ENCODE peak calls at places on chromosome 20, in six cellular contexts. X is heart left ventricle, N is testis, U is adrenal gland, T is IMR-90, M is prostate gland. P is an unnamed sample.

GRCh38 chr20:25984933-25985332 is 288.3 kb upstream of the ZNF337 start:
- DNase-seq in N (peak; percentile 69), T (peak; percentile 49), U (peak; percentile 74), M (no peak), X (peak; percentile 77), P (peak; percentile 26)

GRCh38 chr20:50577175-50578018 is 67.2 kb downstream of the PTPN1 start:
- DNase-seq in M (peak; percentile 88), N (no peak), T (no peak), X (peak; percentile 87), U (peak; percentile 91), P (peak; percentile 70)

GRCh38 chr20:30610044-30610693 is 647.3 kb upstream of the DEFB115 start:
- DNase-seq in U (peak; percentile 80), N (peak; percentile 93), M (no peak), X (peak; percentile 51), T (no peak), P (no peak)

GRCh38 chr20:3927486-3928291 is 38.5 kb downstream of the PANK2 start:
- DNase-seq in N (no peak), T (peak; percentile 47), M (no peak), X (no peak), U (no peak), P (no peak)

GRCh38 chr20:9474835-9475413 is 39.5 kb upstream of the LAMP5 start:
- DNase-seq in T (peak; percentile 53), M (no peak), U (no peak), N (no peak), X (no peak), P (no peak)

GRCh38 chr20:31664696-31665354 is 27.1 kb downstream of the COX4I2 start:
- DNase-seq in N (no peak), X (no peak), T (no peak), M (peak; percentile 37), U (no peak), P (peak; percentile 62)

GRCh38 chr20:63540417-63541186 is 3.4 kb upstream of the PTK6 start:
- DNase-seq in T (peak; percentile 50), M (no peak), U (no peak), X (no peak), N (no peak), P (no peak)

GRCh38 chr20:47175501-47175900 is 181.0 kb downstream of the ZMYND8 start:
- DNase-seq in X (peak; percentile 38), M (no peak), N (no peak), T (no peak), U (no peak), P (no peak)

GRCh38 chr20:35715611-35716010 is 16.4 kb downstream of the ROMO1 start:
- DNase-seq in M (no peak), N (no peak), T (no peak), X (no peak), U (no peak), P (no peak)

GRCh38 chr20:6588296-6588695 is 179.2 kb upstream of the BMP2 start:
- DNase-seq in T (peak; percentile 47), M (no peak), U (no peak), X (no peak), N (peak; percentile 14), P (peak; percentile 18)

GRCh38 chr20:61631770-61632169 is 379.7 kb downstream of the CDH4 start:
- DNase-seq in N (no peak), U (no peak), T (no peak), X (no peak), M (no peak), P (no peak)

GRCh38 chr20:59743308-59743707 is 139.0 kb downstream of the PHACTR3 start:
- DNase-seq in M (no peak), U (no peak), N (no peak), T (no peak), X (no peak), P (no peak)

GRCh38 chr20:59742351-59743095 is 138.2 kb downstream of the PHACTR3 start:
- DNase-seq in M (no peak), N (no peak), U (no peak), X (no peak), T (no peak), P (no peak)

GRCh38 chr20:59745201-59745600 is 140.9 kb downstream of the PHACTR3 start:
- DNase-seq in T (no peak), M (no peak), X (no peak), N (no peak), U (no peak), P (no peak)

GRCh38 chr20:59744756-59745155 is 140.4 kb downstream of the PHACTR3 start:
- DNase-seq in N (no peak), M (no peak), U (no peak), T (no peak), X (no peak), P (no peak)

DNA sequence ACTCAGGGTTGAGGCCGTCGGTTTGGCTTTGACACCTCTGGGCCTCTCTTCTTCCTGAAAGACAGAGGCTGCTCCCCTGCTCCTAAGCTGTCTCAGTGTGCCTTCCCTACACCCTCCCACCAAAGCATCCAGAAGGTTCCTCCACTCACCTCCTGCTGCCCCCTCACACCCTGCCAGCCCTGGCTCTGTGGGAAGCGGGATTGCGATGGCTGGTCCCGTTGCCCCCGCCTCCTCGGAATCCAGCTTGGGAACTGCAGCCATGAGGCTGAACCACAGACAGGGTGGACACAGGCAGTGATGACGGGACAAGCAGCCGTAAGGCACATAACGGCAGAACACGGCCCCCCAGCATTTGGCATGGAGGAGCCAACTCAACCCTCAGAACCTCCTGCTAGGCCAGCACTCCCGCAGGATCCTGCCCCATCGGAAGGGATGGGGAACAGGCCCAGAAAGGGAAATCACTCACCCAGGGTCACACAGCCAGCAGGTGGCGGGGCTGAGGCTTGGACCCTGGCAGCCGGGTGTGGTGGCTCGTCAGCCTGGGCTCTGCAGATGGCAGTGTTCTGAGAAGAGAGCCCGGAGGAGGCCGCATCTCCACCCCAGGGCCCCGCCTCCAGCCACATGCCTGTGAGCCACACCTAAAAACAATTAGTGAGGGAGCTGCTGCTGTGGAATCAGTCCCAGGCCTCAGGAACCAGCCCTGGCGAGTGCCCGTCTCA is 139.6 kb downstream of the PHACTR3 start:
- DNase-seq in U (no peak), N (no peak), M (no peak), T (no peak), X (no peak), P (no peak)
- TF ChIP-seq CTCF in U (no peak), N (no peak), M (no peak), T (no peak), X (no peak), P (no peak)

DNA sequence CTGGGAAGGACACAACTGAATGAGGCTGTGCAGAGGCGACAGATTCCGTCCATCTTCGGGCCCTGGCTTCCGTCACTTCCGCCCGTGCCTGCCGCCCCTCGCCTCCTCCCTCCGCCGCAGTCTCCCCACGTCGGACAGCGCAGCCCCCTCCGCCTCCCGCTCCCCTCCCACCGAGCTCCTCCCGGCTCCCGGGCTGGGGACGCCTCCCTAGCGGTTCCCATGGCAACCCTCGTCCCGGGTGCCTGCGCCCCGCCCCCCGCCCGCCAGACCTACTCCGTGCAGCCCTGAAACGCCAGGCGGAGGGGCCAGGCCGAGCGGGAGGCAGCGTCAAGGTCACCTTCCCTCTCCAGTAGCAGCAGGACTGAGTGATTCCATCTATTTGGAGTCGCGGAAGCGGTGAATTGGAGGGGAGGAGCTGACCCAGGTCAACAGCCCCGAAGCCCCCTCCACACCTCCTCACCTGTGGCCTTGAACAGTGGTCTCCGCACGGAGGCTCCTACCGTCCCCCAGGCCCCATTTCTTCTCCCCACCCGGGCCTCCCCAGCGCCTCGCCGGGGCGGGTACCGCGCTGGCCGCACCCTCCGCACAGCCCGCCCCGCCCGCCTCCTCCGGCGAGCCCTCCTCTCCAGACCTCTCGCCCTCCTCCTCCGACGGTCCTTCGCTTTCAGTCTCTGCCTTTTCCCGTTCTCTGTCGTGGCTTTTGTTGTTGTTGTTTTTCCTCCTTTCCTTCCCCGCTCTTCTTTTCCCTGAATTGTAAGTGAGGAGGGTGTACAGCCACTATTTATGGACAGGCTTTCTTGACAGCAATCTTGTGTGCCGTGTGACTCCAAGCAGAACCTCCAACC is 951 bp downstream of the NRSN2 start:
- DNase-seq in U (peak; percentile 97), T (peak; percentile 90), N (peak; percentile 96), M (peak; percentile 88), X (peak; percentile 95), P (peak; percentile 90)
- TF ChIP-seq POLR2A in U (peak; percentile 69), T (peak; percentile 9), N (no peak), M (peak; percentile 53), X (no peak), P (peak; percentile 67)

GRCh38 chr20:54195483-54196472 is 12.1 kb upstream of the PFDN4 start:
- DNase-seq in X (no peak), M (no peak), T (no peak), U (no peak), N (no peak), P (no peak)

GRCh38 chr20:54199721-54200176 is 8.1 kb upstream of the PFDN4 start:
- DNase-seq in T (peak; percentile 73), X (peak; percentile 58), U (peak; percentile 91), N (peak; percentile 76), M (peak; percentile 78), P (peak; percentile 85)

GRCh38 chr20:54199283-54199682 is 8.6 kb upstream of the PFDN4 start:
- DNase-seq in X (no peak), U (no peak), T (no peak), N (no peak), M (no peak), P (no peak)

GRCh38 chr20:54200487-54201267 is 7.2 kb upstream of the PFDN4 start:
- DNase-seq in M (peak; percentile 31), X (no peak), N (no peak), T (no peak), U (no peak), P (peak; percentile 45)

DNA sequence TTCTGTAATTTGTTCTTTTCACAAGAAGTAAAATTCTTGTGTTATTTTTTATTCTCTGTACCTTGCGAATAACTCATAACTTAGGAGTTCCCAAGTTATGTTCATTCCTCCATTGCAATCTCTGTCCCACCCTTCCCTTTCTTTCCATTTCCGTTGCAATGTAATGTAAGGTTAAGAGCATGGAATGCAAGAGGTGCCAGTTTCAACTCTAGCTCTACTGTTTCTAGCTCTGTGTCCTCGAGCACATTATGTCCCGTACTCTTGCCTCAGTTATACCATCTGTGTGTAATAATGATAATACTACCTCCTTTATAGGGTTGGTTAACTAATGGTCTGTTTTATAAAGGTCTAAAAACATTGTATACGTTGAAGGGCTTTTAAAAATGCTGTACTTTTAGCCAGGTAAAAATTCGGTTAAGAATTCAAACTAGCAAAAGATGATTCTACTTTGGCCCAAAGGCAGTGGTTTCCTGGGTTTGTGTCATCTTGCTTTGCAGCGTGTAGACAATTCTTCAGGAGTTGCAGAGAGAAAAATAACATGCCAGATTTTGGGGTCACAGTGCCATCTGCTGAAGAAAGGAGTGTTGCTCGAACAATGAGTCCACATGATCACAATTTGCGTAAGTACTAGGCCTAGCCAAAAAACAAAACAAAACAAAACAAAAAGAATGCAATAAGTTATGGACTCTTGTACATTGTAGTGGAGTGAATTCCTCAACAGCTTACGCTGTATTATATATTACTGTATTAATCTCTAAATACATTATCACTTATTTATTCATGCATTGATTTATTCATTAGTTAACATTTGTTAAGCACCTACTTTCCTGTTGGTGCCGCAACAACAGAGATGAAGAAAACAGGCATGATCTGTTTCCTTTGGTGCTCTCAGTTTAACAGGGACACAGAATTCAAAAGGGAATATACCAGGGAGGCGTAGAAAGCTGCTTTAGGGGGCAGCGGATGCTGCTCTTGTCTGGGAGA is 10.0 kb upstream of the PFDN4 start:
- DNase-seq in N (no peak), T (peak; percentile 49), M (no peak), X (no peak), U (no peak), P (no peak)
- TF ChIP-seq CTCF in N (no peak), T (peak; percentile 46), M (no peak), X (no peak), U (no peak), P (no peak)

DNA sequence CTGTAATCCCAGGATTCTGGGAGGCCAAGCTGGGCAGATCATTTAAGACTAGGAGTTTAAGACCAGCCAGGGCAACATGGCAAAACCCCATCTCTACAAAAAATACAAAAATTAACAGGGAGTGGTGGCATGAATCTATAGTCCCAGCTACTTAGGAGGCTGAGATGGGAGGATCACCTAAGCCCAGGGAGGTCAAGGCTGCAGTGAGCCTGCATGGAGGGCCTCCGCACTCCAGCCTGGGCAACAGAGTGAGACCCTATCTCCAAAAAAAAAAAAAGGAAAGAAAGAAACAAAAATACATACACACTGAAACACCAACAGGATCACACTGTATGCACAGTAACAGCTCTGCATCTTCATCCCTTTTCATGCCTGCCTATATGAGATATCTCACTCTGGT is 41.7 kb downstream of the STAU1 start:
- DNase-seq in N (no peak), M (no peak), U (no peak), X (no peak), T (no peak), P (no peak)
- TF ChIP-seq POLR2A in N (no peak), M (no peak), U (no peak), X (no peak), T (no peak), P (no peak)

P was measured in transverse colon.